ENCODE peak calls at places on chromosomes 6 and 20, in nine cellular contexts. O, F, G, R, J, W, L, X and P are unnamed samples.

GRCh38 chr6:34460796-34461507 is 4.9 kb upstream of the PACSIN1 start:
- DNase-seq in O (no peak), X (peak; percentile 71), G (no peak), J (peak; percentile 23), W (no peak), R (no peak), L (no peak), F (no peak), P (no peak)

GRCh38 chr6:139367810-139368321 is 6.6 kb downstream of the CITED2 start:
- DNase-seq in F (no peak), L (no peak), O (no peak), G (peak; percentile 83), R (no peak), J (no peak), W (no peak), X (no peak), P (no peak)

GRCh38 chr6:85465762-85466161 is 15.9 kb downstream of the NT5E start:
- DNase-seq in J (no peak), R (no peak), L (no peak), F (no peak), X (no peak), O (no peak), G (no peak), W (no peak), P (no peak)

GRCh38 chr6:167827062-167827587 is 414 bp downstream of the AFDN start:
- DNase-seq in G (no peak), J (no peak), O (no peak), W (no peak), L (peak; percentile 74), R (no peak), F (no peak), X (peak; percentile 71), P (peak; percentile 71)

GRCh38 chr20:1535420-1536175 is 21.9 kb downstream of the SIRPD start:
- DNase-seq in J (no peak), W (peak; percentile 31), R (peak; percentile 60), X (no peak), G (no peak), O (no peak), F (no peak), L (peak; percentile 68), P (no peak)

GRCh38 chr6:35754452-35755321 is 17.9 kb downstream of the ARMC12 start:
- DNase-seq in F (no peak), G (peak; percentile 44), R (no peak), W (no peak), L (no peak), J (peak; percentile 55), X (peak; percentile 30), O (no peak), P (no peak)

GRCh38 chr6:80725156-80725930 is 618.9 kb downstream of the BCKDHB start:
- DNase-seq in G (no peak), L (no peak), J (no peak), O (no peak), W (no peak), X (no peak), R (no peak), F (no peak), P (no peak)

GRCh38 chr6:154457046-154457713 is 53.3 kb downstream of the CNKSR3 start:
- DNase-seq in X (peak; percentile 85), G (no peak), O (no peak), W (no peak), F (no peak), R (no peak), J (peak; percentile 47), L (no peak), P (no peak)

GRCh38 chr6:108113557-108114519 is 39.3 kb upstream of the OSTM1 start:
- DNase-seq in G (peak; percentile 80), X (peak; percentile 50), O (no peak), J (peak; percentile 58), F (peak; percentile 39), R (no peak), L (no peak), W (no peak), P (no peak)

GRCh38 chr6:139290787-139291294 is 957 bp downstream of the TXLNB start:
- DNase-seq in J (peak; percentile 59), F (no peak), R (no peak), L (no peak), O (no peak), G (no peak), X (no peak), W (peak; percentile 29), P (no peak)

GRCh38 chr6:135876048-135876447 is 24.5 kb downstream of the PDE7B start:
- DNase-seq in X (no peak), G (no peak), L (no peak), F (no peak), W (no peak), R (no peak), J (no peak), O (no peak), P (no peak)

GRCh38 chr6:113488061-113488460 is 369.1 kb upstream of the MARCKS start:
- DNase-seq in G (no peak), R (no peak), L (no peak), W (no peak), X (peak; percentile 18), O (no peak), F (no peak), J (peak; percentile 16), P (no peak)

GRCh38 chr6:2351807-2352431 is 106.5 kb upstream of the GMDS start:
- DNase-seq in W (no peak), O (no peak), J (peak; percentile 66), G (no peak), L (no peak), R (no peak), X (peak; percentile 30), F (no peak), P (no peak)

GRCh38 chr6:149250982-149251381 is 66.5 kb upstream of the TAB2 start:
- DNase-seq in G (no peak), L (no peak), X (peak; percentile 14), J (no peak), R (no peak), O (no peak), F (no peak), W (no peak), P (no peak)

GRCh38 chr20:32191873-32192272 is 15.7 kb downstream of the PLAGL2 start:
- DNase-seq in W (no peak), J (no peak), L (no peak), X (no peak), G (no peak), O (no peak), F (no peak), R (no peak), P (no peak)

GRCh38 chr6:155561262-155561970 is 105.8 kb upstream of the NOX3 start:
- DNase-seq in G (no peak), R (no peak), F (no peak), O (no peak), L (no peak), J (peak; percentile 8), W (no peak), X (no peak), P (no peak)

DNA sequence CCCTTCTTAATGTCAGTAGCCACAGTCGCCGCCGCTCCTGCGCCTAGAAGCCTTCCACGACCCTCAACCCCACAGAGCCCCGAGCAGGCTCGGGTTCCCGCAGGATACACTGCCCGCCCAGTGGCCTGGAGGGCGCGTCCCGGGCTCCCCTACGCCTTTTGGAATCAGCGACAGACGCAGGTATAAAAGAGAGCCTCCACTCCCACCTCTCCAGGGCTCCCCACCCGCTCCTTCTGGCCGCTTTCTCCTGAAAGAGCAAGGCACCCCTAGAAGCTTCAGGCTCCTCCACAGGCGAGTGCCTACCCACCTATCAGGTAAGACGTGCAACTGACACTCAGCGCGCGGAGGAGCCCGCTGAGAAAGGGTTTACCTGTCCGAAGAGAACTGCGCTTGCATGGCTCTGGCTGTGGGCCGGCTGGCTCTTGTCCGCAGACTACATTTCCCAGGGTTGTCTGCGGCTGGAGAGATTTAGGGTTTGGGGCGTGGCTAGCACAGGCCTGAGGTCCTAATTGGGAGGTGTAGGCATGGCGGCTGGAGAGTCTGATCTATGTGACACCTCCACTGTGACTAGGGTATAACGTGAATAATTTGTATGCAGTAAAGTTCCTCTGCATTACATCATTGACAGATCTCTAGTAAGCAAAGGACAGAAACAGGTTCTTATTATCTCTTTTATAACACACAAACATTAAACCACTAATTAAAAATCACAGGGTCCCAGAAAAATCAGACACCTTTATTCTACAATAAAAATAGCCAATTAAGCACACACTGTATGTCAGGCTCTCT is 13.5 kb upstream of the ZNF391 start:
- DNase-seq in J (peak; percentile 56), L (peak; percentile 91), O (peak; percentile 81), W (peak; percentile 62), X (peak; percentile 94), R (peak; percentile 88), F (peak; percentile 56), G (peak; percentile 82), P (peak; percentile 78)
- H3K4me3 ChIP-seq in J (peak overlapping the region; percentile 66), L (peak overlapping the region; percentile 73), O (peak overlapping the region; percentile 90), W (peak overlapping the region; percentile 57), X (peak overlapping the region; percentile 78), R (peak overlapping the region; percentile 49), F (peak overlapping the region; percentile 77), G (peak overlapping the region; percentile 59), P (peak overlapping the region; percentile 77)

GRCh38 chr6:150546457-150546856 is 53.2 kb upstream of the PLEKHG1 start:
- DNase-seq in O (no peak), R (no peak), L (no peak), G (no peak), W (no peak), X (no peak), F (no peak), J (no peak), P (no peak)
- H3K4me3 ChIP-seq in O (no peak overlapping the region), R (no peak overlapping the region), L (no peak overlapping the region), G (no peak overlapping the region), W (no peak overlapping the region), X (no peak overlapping the region), F (no peak overlapping the region), J (no peak overlapping the region), P (no peak overlapping the region)

GRCh38 chr6:24906314-24906713 is 29.4 kb downstream of the RIPOR2 start:
- DNase-seq in L (no peak), O (no peak), J (no peak), F (no peak), R (no peak), W (no peak), G (no peak), X (peak; percentile 37), P (no peak)
- H3K4me3 ChIP-seq in L (no peak overlapping the region), O (no peak overlapping the region), J (no peak overlapping the region), F (no peak overlapping the region), R (no peak overlapping the region), W (no peak overlapping the region), G (no peak overlapping the region), X (no peak overlapping the region), P (no peak overlapping the region)

GRCh38 chr20:62219101-62219991 is 732 bp downstream of the HRH3 start:
- DNase-seq in W (no peak), R (no peak), O (no peak), X (no peak), F (peak; percentile 53), G (no peak), L (no peak), J (no peak), P (no peak)
- H3K4me3 ChIP-seq in W (peak overlapping the region; percentile 28), R (no peak overlapping the region), O (peak overlapping the region; percentile 65), X (no peak overlapping the region), F (peak overlapping the region; percentile 66), G (no peak overlapping the region), L (no peak overlapping the region), J (no peak overlapping the region), P (peak overlapping the region; percentile 44)

DNA sequence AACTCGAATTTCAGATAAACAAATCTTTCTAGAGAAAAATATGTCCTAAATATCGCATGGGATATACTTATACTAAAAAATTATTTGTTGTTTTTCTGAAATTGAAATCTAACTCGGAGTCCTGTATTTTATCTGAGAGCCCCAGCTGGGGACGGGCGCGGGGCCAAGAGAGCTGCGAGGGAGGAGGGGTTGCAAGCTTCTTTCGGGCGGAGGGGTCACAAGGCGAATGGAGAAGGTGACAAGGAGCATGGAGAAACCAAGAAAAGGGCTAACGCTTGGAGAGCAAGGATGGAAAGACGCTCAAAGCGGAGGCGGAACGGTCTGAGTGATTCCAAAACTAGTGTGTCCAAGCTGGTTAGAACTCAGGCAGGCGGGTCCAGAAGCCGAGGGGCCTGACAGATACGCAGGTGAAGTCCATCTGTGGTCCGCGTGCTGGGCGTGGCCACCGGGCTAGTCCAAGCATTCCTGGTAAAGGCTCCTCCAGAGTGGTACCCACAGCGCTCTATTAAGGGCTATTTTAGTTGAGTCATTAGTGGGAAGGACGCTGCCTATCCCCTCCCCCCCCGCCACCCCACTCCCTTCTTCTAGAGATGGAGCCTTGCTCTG is 41.5 kb upstream of the ZNFX1 start:
- DNase-seq in X (no peak), W (no peak), L (no peak), O (no peak), F (no peak), J (no peak), G (no peak), R (no peak), P (no peak)
- H3K4me3 ChIP-seq in X (no peak overlapping the region), W (peak overlapping the region; percentile 27), L (peak overlapping the region; percentile 37), O (peak overlapping the region; percentile 69), F (no peak overlapping the region), J (no peak overlapping the region), G (no peak overlapping the region), R (no peak overlapping the region), P (peak overlapping the region; percentile 36)